ENCODE peak calls at places on chromosome 5, in seven cellular contexts. Y is cardiac muscle cell; Z is uterus; P is CD8-positive, alpha-beta memory T cell; J is upper lobe of right lung; G is neural progenitor cell; W is transverse colon. K is an unnamed sample. For H3K36me3, the result is how much of the 10 kb centered on the place peaks cover.

GRCh38 chr5:151657105-151657504 is 29.6 kb downstream of the SPARC start:
- DNase-seq in Y (no peak), Z (no peak), P (no peak), J (no peak), G (no peak), W (no peak), K (no peak)

GRCh38 chr5:58462154-58462553 is 2.3 kb upstream of the PLK2 start:
- DNase-seq in Y (peak), Z (no peak), P (no peak), J (no peak), G (no peak), W (peak), K (no peak)

GRCh38 chr5:180085837-180086236 is 14.3 kb upstream of the RNF130 start:
- DNase-seq in Y (peak), Z (no peak), P (no peak), J (no peak), G (peak), W (no peak), K (peak)

GRCh38 chr5:180603076-180603591 is 11.8 kb upstream of the SCGB3A1 start:
- DNase-seq in Y (no peak), Z (no peak), P (no peak), J (peak), G (no peak), W (no peak), K (no peak)

GRCh38 chr5:1644810-1645571 is 121.2 kb upstream of the LPCAT1 start:
- DNase-seq in Y (peak), Z (peak), P (peak), J (peak), G (peak), W (peak), K (peak)

GRCh38 chr5:76818844-76819831 is at the start of gene F2RL1:
- DNase-seq in Y (peak), Z (no peak), P (peak), J (peak), G (peak), W (peak), K (peak)

GRCh38 chr5:109877670-109878045 is 187.9 kb downstream of the MAN2A1 start:
- DNase-seq in Y (no peak), Z (no peak), P (no peak), J (no peak), G (no peak), W (no peak), K (no peak)

GRCh38 chr5:87010736-87011135 is 256.9 kb upstream of the RASA1 start:
- DNase-seq in Y (peak), Z (no peak), P (no peak), J (no peak), G (no peak), W (no peak), K (no peak)

GRCh38 chr5:151571270-151572173 is 19.6 kb downstream of the FAT2 start:
- DNase-seq in Y (no peak), Z (no peak), P (no peak), J (no peak), G (no peak), W (no peak), K (no peak)

GRCh38 chr5:97231025-97231636 is 48.1 kb upstream of the RIOK2 start:
- DNase-seq in Y (peak), Z (peak), P (no peak), J (no peak), G (peak), W (peak), K (peak)

GRCh38 chr5:95808686-95809413 is 13.7 kb downstream of the GLRX start:
- DNase-seq in Y (peak), Z (peak), P (peak), J (no peak), G (no peak), W (peak), K (peak)

GRCh38 chr5:32017638-32018429 is 156.3 kb downstream of the GOLPH3 start:
- DNase-seq in Y (peak), Z (peak), P (no peak), J (no peak), G (no peak), W (no peak), K (no peak)

GRCh38 chr5:89044665-89045200 is 161.7 kb upstream of the MEF2C start:
- DNase-seq in Y (no peak), Z (no peak), P (no peak), J (no peak), G (no peak), W (no peak), K (no peak)

GRCh38 chr5:179668404-179668803 is 12.4 kb downstream of the CBY3 start:
- DNase-seq in Y (peak), Z (no peak), P (peak), J (no peak), G (peak), W (peak), K (peak)

GRCh38 chr5:175772747-175773533 is 98.4 kb upstream of the CPLX2 start:
- DNase-seq in Y (no peak), Z (no peak), P (no peak), J (no peak), G (peak), W (no peak), K (no peak)

GRCh38 chr5:159911349-159911748 is 4.9 kb upstream of the ADRA1B start:
- DNase-seq in Y (no peak), Z (no peak), P (no peak), J (no peak), G (no peak), W (no peak), K (no peak)

GRCh38 chr5:62259699-62260220 is 46.2 kb upstream of the KIF2A start:
- DNase-seq in Y (peak), Z (no peak), P (no peak), J (no peak), G (no peak), W (no peak), K (no peak)

DNA sequence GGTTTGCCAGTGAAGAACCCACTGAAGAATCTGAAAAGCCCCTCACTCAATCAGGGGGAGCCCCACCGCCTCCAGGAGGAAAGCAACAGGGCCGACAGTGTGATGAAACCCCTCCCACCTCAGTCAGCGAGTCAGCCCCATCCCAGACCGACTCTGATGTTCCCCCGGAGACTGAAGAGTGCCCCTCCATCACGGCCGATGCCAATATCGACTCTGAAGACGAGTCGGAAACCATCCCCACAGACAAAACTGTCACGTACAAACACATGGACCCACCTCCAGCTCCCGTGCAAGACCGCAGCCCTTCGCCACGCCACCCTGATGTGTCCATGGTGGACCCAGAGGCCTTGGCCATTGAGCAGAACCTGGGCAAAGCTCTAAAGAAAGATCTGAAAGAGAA is 92.4 kb downstream of the MAP1B start:
- DNase-seq in Y (no peak), Z (no peak), P (no peak), J (no peak), G (no peak), W (no peak), K (no peak)
- H3K36me3 ChIP-seq in Y (under half), Z (under half), P (under half), J (under half), G (under half), W (under half), K (under half)

GRCh38 chr5:73612799-73613198 is 13.2 kb upstream of the ARHGEF28 start:
- DNase-seq in Y (no peak), Z (no peak), P (no peak), J (no peak), G (no peak), W (no peak), K (no peak)

GRCh38 chr5:73606206-73606753 is 19.7 kb upstream of the ARHGEF28 start:
- DNase-seq in Y (peak), Z (no peak), P (no peak), J (no peak), G (no peak), W (no peak), K (no peak)

GRCh38 chr5:73605223-73606087 is 20.5 kb upstream of the ARHGEF28 start:
- DNase-seq in Y (no peak), Z (no peak), P (no peak), J (no peak), G (no peak), W (peak), K (no peak)

GRCh38 chr5:73603998-73604397 is 22.0 kb upstream of the ARHGEF28 start:
- DNase-seq in Y (no peak), Z (no peak), P (no peak), J (no peak), G (no peak), W (no peak), K (no peak)

DNA sequence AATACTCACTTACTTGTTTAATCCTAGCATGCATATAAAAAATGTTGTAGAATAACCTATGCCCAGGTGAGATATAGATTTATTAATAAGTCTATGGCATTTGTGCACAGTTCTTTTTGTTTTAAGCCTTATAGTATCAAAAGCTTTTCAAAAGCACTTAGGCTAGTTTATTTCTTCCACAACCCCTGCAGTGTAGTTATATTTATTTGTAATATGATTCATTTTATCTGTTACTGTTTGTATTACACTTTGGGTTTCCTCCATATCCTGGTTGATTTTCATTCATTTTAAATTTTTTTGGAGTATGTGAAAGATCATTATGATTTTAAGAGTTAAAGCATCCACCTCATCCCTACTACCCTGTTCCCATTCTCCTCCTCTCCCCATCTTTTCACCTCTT is 18.8 kb upstream of the ARHGEF28 start:
- DNase-seq in Y (no peak), Z (no peak), P (no peak), J (no peak), G (no peak), W (no peak), K (no peak)
- H3K27ac ChIP-seq in Y (no peak), Z (no peak), P (no peak), J (no peak), G (no peak), W (no peak), K (no peak)

DNA sequence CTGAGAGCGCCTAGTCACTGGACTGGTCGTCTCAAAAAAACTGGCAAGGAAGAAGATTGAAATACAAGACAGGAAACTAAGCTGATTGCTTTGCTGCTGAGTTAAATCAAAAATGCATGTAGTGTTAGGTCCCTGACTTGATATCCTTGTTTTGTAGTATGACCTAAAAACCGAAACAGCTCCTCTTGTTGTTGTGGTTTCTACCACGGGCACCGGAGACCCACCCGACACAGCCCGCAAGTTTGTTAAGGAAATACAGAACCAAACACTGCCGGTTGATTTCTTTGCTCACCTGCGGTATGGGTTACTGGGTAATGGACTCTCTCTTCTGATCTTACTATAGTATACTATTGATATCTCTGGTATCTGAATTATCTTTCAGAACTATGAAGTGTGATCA is 4.3 kb downstream of the MTRR start:
- DNase-seq in Y (no peak), Z (no peak), P (no peak), J (no peak), G (no peak), W (peak), K (no peak)
- H3K36me3 ChIP-seq in Y (under half), Z (under half), P (under half), J (under half), G (under half), W (under half), K (under half)

DNA sequence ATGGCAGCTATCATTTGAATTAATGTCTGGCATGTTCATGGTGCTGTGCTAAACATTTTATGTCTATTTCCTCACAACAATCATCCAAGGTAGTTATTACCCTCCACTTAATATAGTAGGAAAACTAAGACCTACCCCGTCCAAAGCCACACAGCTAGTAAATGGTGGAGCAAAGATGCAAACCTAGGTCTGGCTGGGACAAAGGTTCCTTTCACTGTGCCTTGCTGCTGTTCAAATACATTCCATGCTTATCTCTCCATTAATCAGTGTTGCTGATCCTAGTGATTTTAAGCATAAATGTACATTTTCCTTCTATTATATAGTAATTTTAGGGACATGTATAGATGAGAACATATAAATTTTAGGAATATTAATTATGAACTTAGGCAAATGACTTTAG is 38.7 kb downstream of the CCDC125 start:
- DNase-seq in Y (no peak), Z (no peak), P (no peak), J (no peak), G (no peak), W (no peak), K (no peak)
- H3K27ac ChIP-seq in Y (no peak), Z (no peak), P (no peak), J (no peak), G (no peak), W (no peak), K (no peak)

K was measured in naive thymus-derived CD4-positive, alpha-beta T cell.